ENCODE peak calls at places on chromosomes 5 and 9, in five cellular contexts. V, A, L, G and O are unnamed samples.

GRCh38 chr5:125032286-125032685 is 285.8 kb upstream of the ZNF608 start:
- DNase-seq in A (no peak), L (no peak), G (no peak), V (no peak), O (no peak)

GRCh38 chr9:87567047-87567446 is 69.4 kb downstream of the DAPK1 start:
- DNase-seq in G (peak; percentile 63), A (no peak), V (no peak), L (no peak), O (no peak)

GRCh38 chr9:86282979-86283535 is 719 bp upstream of the ISCA1 start:
- DNase-seq in V (no peak), L (peak; percentile 72), G (no peak), A (peak; percentile 71), O (no peak)

GRCh38 chr9:107674252-107674936 is 184.8 kb upstream of the KLF4 start:
- DNase-seq in L (no peak), V (no peak), G (no peak), A (no peak), O (no peak)

GRCh38 chr9:27473135-27473534 is 51.0 kb upstream of the IFNK start:
- DNase-seq in G (no peak), V (no peak), A (peak; percentile 87), L (peak; percentile 58), O (peak; percentile 62)

GRCh38 chr9:94772654-94773303 is 46.3 kb downstream of the AOPEP start:
- DNase-seq in A (no peak), L (no peak), V (no peak), G (no peak), O (no peak)

GRCh38 chr9:112755059-112755458 is 4.5 kb downstream of the SNX30 start:
- DNase-seq in G (no peak), V (no peak), L (no peak), A (no peak), O (no peak)

GRCh38 chr9:32581512-32582143 is 8.7 kb upstream of the NDUFB6 start:
- DNase-seq in G (no peak), V (peak; percentile 71), A (no peak), L (no peak), O (no peak)

GRCh38 chr9:92247981-92248380 is 45.5 kb downstream of the IARS1 start:
- DNase-seq in G (no peak), L (no peak), V (no peak), A (no peak), O (no peak)

GRCh38 chr5:71684309-71684708 is 34.8 kb upstream of the CARTPT start:
- DNase-seq in A (no peak), V (no peak), L (no peak), G (no peak), O (no peak)

GRCh38 chr5:141692919-141693848 is 11.2 kb upstream of the ARAP3 start:
- DNase-seq in A (no peak), V (no peak), L (no peak), G (no peak), O (no peak)

GRCh38 chr5:81657386-81657785 is 93.5 kb downstream of the SSBP2 start:
- DNase-seq in L (no peak), V (no peak), A (no peak), G (no peak), O (no peak)

GRCh38 chr5:132259061-132259851 is 1.8 kb downstream of the PDLIM4 start:
- DNase-seq in L (peak; percentile 73), V (no peak), A (peak; percentile 96), G (peak; percentile 16), O (no peak)

GRCh38 chr5:75630875-75631274 is 19.6 kb downstream of the ANKDD1B start:
- DNase-seq in G (no peak), A (no peak), V (no peak), L (no peak), O (no peak)

GRCh38 chr9:86241216-86241615 is 18.2 kb downstream of the C9orf153 start:
- DNase-seq in V (no peak), A (no peak), L (no peak), G (no peak), O (no peak)

GRCh38 chr5:38883842-38884241 is 38.0 kb downstream of the OSMR start:
- DNase-seq in L (no peak), A (no peak), V (no peak), G (no peak), O (no peak)

GRCh38 chr9:4290427-4290837 is 9.4 kb downstream of the GLIS3 start:
- DNase-seq in A (no peak), L (no peak), V (no peak), G (no peak), O (no peak)

DNA sequence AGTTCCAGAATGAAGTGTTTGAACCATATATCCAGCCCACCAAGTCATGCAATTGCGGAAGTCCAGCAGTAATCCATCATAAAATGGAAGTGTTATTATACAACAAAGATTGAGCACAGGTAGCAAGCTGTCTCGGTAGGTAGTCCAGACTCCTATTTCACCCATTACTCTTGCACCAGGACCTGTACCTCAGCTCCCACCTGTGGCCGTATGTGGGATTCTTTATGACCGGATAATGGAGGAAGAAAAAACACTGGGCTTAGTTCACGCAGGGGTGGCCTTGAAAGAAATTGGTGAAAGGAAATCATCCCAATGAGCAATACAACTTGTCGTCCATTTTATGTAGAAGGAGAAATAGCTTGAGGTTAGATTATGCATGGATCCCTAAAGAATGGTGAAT is 216.3 kb downstream of the ESM1 start:
- DNase-seq in G (no peak), V (no peak), A (no peak), L (no peak), O (no peak)
- TF ChIP-seq CTCF in G (no peak), V (no peak), A (no peak), L (no peak), O (no peak)

GRCh38 chr5:163661358-163661757 is 155.9 kb downstream of the MAT2B start:
- DNase-seq in V (no peak), L (no peak), G (no peak), A (no peak), O (no peak)
- H3K4me1 ChIP-seq in V (no peaks in the 10 kb centered on the region), L (no peaks in the 10 kb centered on the region), G (no peaks in the 10 kb centered on the region), A (no peaks in the 10 kb centered on the region), O (no peaks in the 10 kb centered on the region)

GRCh38 chr9:132853482-132853881 is 24.6 kb downstream of the AK8 start:
- DNase-seq in G (no peak), V (no peak), L (no peak), A (no peak), O (no peak)

GRCh38 chr9:132846918-132847515 is 31.1 kb downstream of the AK8 start:
- DNase-seq in G (no peak), A (no peak), V (no peak), L (peak; percentile 51), O (no peak)

GRCh38 chr9:132846109-132846917 is 31.8 kb downstream of the AK8 start:
- DNase-seq in L (peak; percentile 57), V (no peak), G (no peak), A (peak; percentile 33), O (no peak)

GRCh38 chr9:132851421-132851792 is 26.7 kb downstream of the AK8 start:
- DNase-seq in V (no peak), G (no peak), A (no peak), L (no peak), O (no peak)

GRCh38 chr9:132849168-132849831 is 28.8 kb downstream of the AK8 start:
- DNase-seq in G (peak; percentile 85), A (peak; percentile 93), L (no peak), V (no peak), O (no peak)
- TF ChIP-seq POLR2AphosphoS5 in G (peak; percentile 76), A (peak; percentile 93), L (no peak), V (no peak), O (no peak)

DNA sequence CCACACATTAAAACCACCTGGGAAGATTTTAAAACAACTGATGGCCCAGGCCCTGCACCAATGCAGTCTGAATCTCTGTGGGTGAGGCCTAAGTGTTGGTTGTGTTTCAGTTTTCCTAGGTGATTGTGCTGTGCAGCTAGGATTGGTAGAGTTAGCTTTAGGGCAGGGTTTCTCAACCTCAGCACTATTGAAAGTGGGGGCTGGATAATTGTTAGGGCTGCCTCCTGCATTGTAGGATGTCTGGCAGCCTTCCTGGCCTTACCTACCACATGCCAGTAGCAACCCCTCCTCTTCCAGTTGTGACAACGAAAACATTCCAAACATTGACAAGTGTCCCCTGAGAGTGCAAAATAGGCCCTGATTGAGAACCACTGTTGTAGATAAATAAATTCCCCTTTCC is 337.0 kb downstream of the KIAA0825 start:
- DNase-seq in A (no peak), V (no peak), G (no peak), L (no peak), O (no peak)
- TF ChIP-seq CTCF in A (no peak), V (no peak), G (no peak), L (no peak), O (no peak)

GRCh38 chr9:70004310-70004709 is 39.3 kb upstream of the MAMDC2 start:
- DNase-seq in L (no peak), V (no peak), G (no peak), A (no peak), O (no peak)

GRCh38 chr9:70003786-70004185 is 39.9 kb upstream of the MAMDC2 start:
- DNase-seq in A (no peak), V (no peak), L (no peak), G (no peak), O (no peak)

GRCh38 chr9:69999331-69999730 is 44.3 kb upstream of the MAMDC2 start:
- DNase-seq in V (no peak), A (no peak), G (no peak), L (no peak), O (no peak)

GRCh38 chr9:69996947-69997346 is 46.7 kb upstream of the MAMDC2 start:
- DNase-seq in L (no peak), A (no peak), V (no peak), G (no peak), O (no peak)

GRCh38 chr9:70000481-70000880 is 43.2 kb upstream of the MAMDC2 start:
- DNase-seq in L (no peak), V (no peak), A (no peak), G (no peak), O (no peak)
- H3K4me1 ChIP-seq in L (no peaks in the 10 kb centered on the region), V (no peaks in the 10 kb centered on the region), A (no peaks in the 10 kb centered on the region), G (no peaks in the 10 kb centered on the region), O (no peaks in the 10 kb centered on the region)

GRCh38 chr9:133403766-133404439 is 13.9 kb downstream of the REXO4 start:
- DNase-seq in V (peak; percentile 65), G (peak; percentile 74), A (no peak), L (peak; percentile 86), O (no peak)
- TF ChIP-seq POLR2AphosphoS5 in V (no peak), G (peak; percentile 53), A (no peak), L (no peak), O (no peak)

DNA sequence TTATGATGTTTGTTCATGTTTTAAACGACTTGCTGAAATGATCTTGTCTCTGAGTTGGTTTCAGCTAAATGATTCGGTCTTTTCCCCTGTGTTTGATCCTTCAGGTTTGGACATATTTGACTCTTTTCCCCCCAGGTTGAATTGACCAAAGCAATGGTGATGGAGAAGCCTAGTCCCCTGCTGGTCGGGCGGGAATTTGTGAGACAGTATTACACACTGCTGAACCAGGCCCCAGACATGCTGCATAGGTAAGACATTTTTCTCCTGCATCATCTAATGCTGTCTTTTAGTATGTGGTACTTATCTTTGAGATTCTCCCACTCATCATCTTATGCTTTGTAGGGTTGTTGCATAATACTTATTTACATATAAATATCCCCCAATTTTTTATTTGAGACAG is 14.7 kb downstream of the G3BP1 start:
- DNase-seq in L (no peak), G (no peak), A (no peak), V (no peak), O (no peak)
- TF ChIP-seq CTCF in L (no peak), G (no peak), A (no peak), V (no peak), O (no peak)